ENCODE peak calls at places on chromosome 22, in eight cellular contexts. G is dorsolateral prefrontal cortex; L is activated CD8-positive, alpha-beta T cell treated with anti-CD3 and anti-CD28 coated beads for 36 hours; O is right atrium auricular region; S is Calu3; W is fibroblast of villous mesenchyme; V is transverse colon; J is left lung. X is an unnamed sample.

GRCh38 chr22:50703726-50704509 is 31.3 kb downstream of the SHANK3 start:
- DNase-seq in O (no peak), J (peak), L (no peak), S (no peak), W (no peak), V (no peak), G (no peak), X (no peak)

GRCh38 chr22:37079668-37080171 is 28.2 kb downstream of the KCTD17 start:
- DNase-seq in O (no peak), S (no peak), L (peak), G (no peak), J (peak), W (peak), V (peak), X (no peak)

GRCh38 chr22:33529424-33530113 is 390.7 kb downstream of the LARGE1 start:
- DNase-seq in O (no peak), S (no peak), G (no peak), W (peak), L (no peak), V (no peak), J (no peak), X (no peak)

GRCh38 chr22:50739894-50740293 is 1.9 kb downstream of the ACR start:
- DNase-seq in W (no peak), J (peak), V (no peak), O (peak), G (no peak), L (no peak), S (no peak), X (no peak)

GRCh38 chr22:44246615-44247326 is 66.0 kb downstream of the SHISAL1 start:
- DNase-seq in V (no peak), O (peak), L (no peak), W (no peak), G (no peak), S (no peak), J (no peak), X (no peak)

GRCh38 chr22:17787159-17788022 is 13.1 kb upstream of the BID start:
- DNase-seq in V (no peak), W (no peak), G (no peak), S (no peak), J (no peak), L (no peak), O (no peak), X (no peak)

GRCh38 chr22:23179381-23180294 is 671 bp upstream of the BCR start:
- DNase-seq in J (no peak), G (no peak), V (peak), S (peak), W (peak), L (peak), O (no peak), X (no peak)

GRCh38 chr22:32760396-32760795 is 41.1 kb upstream of the TIMP3 start:
- DNase-seq in W (no peak), O (no peak), L (no peak), V (no peak), J (no peak), G (no peak), S (no peak), X (no peak)

GRCh38 chr22:25362215-25362882 is 142.9 kb downstream of the CRYBB2 start:
- DNase-seq in W (peak), L (peak), O (no peak), S (peak), G (peak), J (peak), V (peak), X (peak)

GRCh38 chr22:29603358-29604191 is at the start of gene NF2:
- DNase-seq in S (peak), G (peak), W (peak), O (peak), J (peak), V (peak), L (peak), X (peak)

GRCh38 chr22:48560389-48560751 is 1267.3 kb downstream of the BRD1 start:
- DNase-seq in V (no peak), G (no peak), L (no peak), O (no peak), S (no peak), W (no peak), J (no peak), X (no peak)

GRCh38 chr22:28505416-28506156 is 174.1 kb downstream of the TTC28 start:
- DNase-seq in S (no peak), V (no peak), J (no peak), W (no peak), G (no peak), O (no peak), L (no peak), X (no peak)

GRCh38 chr22:40844951-40845350 is 11.5 kb downstream of the ST13 start:
- DNase-seq in O (no peak), S (no peak), J (no peak), L (no peak), G (no peak), V (no peak), W (no peak), X (no peak)

GRCh38 chr22:21755855-21756284 is 20.3 kb upstream of the YPEL1 start:
- DNase-seq in S (no peak), J (no peak), W (peak), G (no peak), V (no peak), L (no peak), O (no peak), X (no peak)

GRCh38 chr22:50292643-50293440 is 14.6 kb downstream of the PLXNB2 start:
- DNase-seq in V (no peak), J (no peak), G (no peak), O (no peak), S (peak), L (peak), W (no peak), X (no peak)

GRCh38 chr22:24950272-24950902 is 2.1 kb upstream of the KIAA1671 start:
- DNase-seq in S (peak), L (no peak), J (no peak), O (no peak), W (peak), V (no peak), G (no peak), X (no peak)

GRCh38 chr22:30254307-30254706 is 7.7 kb upstream of the LIF start:
- DNase-seq in J (no peak), G (no peak), W (no peak), O (no peak), L (no peak), S (peak), V (no peak), X (no peak)

GRCh38 chr22:37192741-37193140 is 4.7 kb upstream of the C1QTNF6 start:
- DNase-seq in G (no peak), V (no peak), W (no peak), L (peak), O (no peak), J (no peak), S (no peak), X (no peak)

GRCh38 chr22:30444632-30445437 is 19.3 kb downstream of the MTFP1 start:
- DNase-seq in G (peak), O (no peak), V (peak), J (no peak), L (peak), S (peak), W (peak), X (no peak)

GRCh38 chr22:27473533-27473932 is 328.0 kb downstream of the MN1 start:
- DNase-seq in L (no peak), V (no peak), J (no peak), W (no peak), G (no peak), O (no peak), S (no peak), X (no peak)

DNA sequence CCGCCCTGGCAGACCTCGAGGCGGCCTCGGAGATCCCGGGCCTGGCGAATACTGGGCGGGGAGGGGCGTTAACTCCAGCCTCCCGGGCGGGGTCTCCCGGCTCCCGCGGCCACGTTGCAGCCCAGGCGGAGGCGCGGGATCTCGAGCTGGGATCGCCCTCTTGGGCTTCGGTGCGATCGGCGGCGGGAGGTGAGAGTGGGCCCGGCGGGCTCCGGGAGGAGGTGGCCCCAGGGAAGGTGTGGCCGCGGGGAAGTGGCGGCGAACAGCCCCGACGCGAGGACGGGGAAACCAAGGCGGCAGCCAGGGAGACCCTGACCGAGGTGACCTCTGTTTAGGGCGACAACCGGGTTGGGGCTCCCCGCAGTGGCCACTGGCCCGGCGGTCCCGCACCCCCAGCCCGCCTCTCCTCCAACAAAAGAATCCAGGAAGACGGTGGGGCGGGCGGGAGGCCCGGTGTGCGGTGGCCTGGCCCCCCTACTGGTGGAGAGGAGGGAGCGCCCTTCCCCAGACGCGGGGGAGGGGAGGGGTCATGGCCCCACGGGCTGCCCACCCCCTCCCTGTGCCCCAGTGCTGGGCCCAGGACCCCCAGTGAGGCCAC is at the start of gene PHETA2:
- DNase-seq in S (peak), L (peak), V (peak), W (peak), J (peak), O (no peak), G (peak), X (no peak)
- TF ChIP-seq CTCF in S (peak), L (peak), V (peak), W (peak), J (no peak), O (no peak), G (no peak), X (no peak)

GRCh38 chr22:39658806-39659463 is 88.4 kb downstream of the CACNA1I start:
- DNase-seq in L (no peak), O (no peak), S (no peak), W (no peak), G (no peak), J (no peak), V (no peak), X (no peak)
- TF ChIP-seq CTCF in L (no peak), O (no peak), S (no peak), W (no peak), G (no peak), J (no peak), V (no peak), X (no peak)

GRCh38 chr22:46661221-46661851 is 41.1 kb downstream of the GRAMD4 start:
- DNase-seq in J (no peak), S (peak), G (peak), W (peak), V (no peak), O (no peak), L (peak), X (no peak)

GRCh38 chr22:46662226-46662625 is 42.0 kb downstream of the GRAMD4 start:
- DNase-seq in L (no peak), O (no peak), V (no peak), S (no peak), J (no peak), G (no peak), W (no peak), X (no peak)

GRCh38 chr22:46659059-46659790 is 39.0 kb downstream of the GRAMD4 start:
- DNase-seq in O (no peak), W (no peak), S (no peak), J (no peak), L (no peak), V (no peak), G (no peak), X (no peak)

GRCh38 chr22:46659791-46660186 is 39.6 kb downstream of the GRAMD4 start:
- DNase-seq in V (no peak), G (no peak), L (no peak), S (no peak), J (no peak), O (no peak), W (no peak), X (no peak)

DNA sequence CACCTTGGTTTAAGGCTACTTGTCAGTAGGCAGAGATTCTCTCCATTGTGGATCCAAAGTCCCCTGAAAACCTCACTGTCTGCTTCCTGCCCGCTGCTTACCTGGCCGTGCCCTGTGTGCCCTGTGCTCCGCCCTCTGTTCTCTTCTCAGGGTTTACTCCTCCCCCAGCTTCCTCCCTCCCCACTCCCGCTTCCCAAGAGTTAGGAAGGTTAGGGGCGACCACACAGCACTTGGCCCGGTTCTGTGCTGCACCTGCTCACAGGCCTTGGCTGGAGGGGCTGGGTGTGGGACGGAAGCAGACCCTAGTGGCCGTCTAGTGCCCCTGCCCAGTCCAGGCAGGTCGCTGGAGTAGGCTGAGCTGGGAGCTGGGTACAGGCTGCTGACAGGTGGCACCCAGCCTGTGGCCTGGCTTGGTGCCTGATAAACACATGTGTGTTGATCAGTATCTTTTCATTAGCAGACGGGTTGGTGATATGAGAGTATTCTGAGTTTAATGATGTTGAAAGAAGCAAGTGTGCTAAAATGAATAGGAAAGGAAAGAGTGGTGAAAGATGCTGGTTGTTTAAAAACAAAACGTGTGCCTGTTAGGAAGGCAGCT is 40.5 kb downstream of the GRAMD4 start:
- DNase-seq in J (no peak), S (peak), L (no peak), G (no peak), W (no peak), O (no peak), V (peak), X (no peak)
- TF ChIP-seq CTCF in J (no peak), S (no peak), L (no peak), G (no peak), W (no peak), O (no peak), V (no peak), X (no peak)

DNA sequence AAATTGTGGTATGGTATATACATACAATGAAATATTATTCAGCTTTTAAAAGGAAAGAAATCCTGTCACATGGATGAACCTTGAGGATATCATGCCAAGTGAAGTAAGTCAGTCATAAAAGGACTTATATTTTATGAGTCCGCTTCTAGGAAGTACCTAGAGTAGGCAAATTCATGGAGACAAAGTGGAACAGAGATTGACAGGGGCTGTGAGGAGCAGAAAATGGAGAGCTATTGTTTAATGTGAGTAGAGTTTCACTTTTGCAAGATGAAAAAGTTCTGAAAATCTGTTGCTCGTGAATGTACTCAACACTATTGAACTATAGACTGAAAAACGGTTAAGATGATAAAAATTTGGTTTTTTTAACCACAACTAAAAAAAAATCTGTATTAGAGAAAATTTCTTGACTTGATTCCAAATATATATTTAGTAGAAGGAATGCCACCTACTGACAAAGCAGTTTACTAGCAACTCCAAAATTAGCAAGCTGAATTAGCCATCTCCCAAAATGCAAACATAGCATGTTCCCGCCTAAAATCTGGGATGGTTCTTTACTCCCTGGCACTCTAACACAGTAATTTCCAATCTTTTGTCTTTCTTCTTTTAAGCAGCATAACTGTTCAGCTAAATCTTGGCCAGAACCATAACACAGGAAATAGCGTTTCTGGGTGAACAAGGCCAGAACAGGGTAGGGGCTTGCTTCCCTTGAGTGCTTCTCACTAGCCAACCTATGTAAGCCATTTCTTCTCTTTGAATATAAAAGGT is 1.5 kb downstream of the UFD1 start:
- DNase-seq in O (no peak), S (no peak), G (no peak), L (no peak), W (no peak), V (no peak), J (no peak), X (no peak)
- TF ChIP-seq CTCF in O (no peak), S (no peak), G (peak), L (peak), W (peak), V (no peak), J (peak), X (no peak)